ENCODE peak calls at places on chromosome 11, in eight cellular contexts. One of them, this sample, is unnamed.

GRCh38 chr11:48900131-48900800 is 83.4 kb downstream of the TRIM51G start:
- DNase-seq in NCI-H2107: no peak
- DNase-seq in transverse colon: no peak
- DNase-seq in stimulated activated CD4-positive, alpha-beta T cell treated with anti-CD3 and anti-CD28 coated beads, Interleukin-1b, Interleukin-23, amount 100 ng/mL, for 1 hour: no peak
- DNase-seq in NCI-H460: no peak
- DNase-seq in NCI-H1105: no peak
- DNase-seq in activated CD4-positive, alpha-beta T cell treated with anti-CD3 and anti-CD28 coated beads, Interleukin-2, amount 10 ng/mL, durations not matched to agents 7 days and 5 days: no peak
- DNase-seq in cardiac fibroblast: no peak
- DNase-seq in this sample: no peak

GRCh38 chr11:101920992-101921391 is 4.7 kb upstream of the ANGPTL5 start:
- DNase-seq in NCI-H2107: no peak
- DNase-seq in transverse colon: no peak
- DNase-seq in stimulated activated CD4-positive, alpha-beta T cell treated with anti-CD3 and anti-CD28 coated beads, Interleukin-1b, Interleukin-23, amount 100 ng/mL, for 1 hour: no peak
- DNase-seq in NCI-H460: no peak
- DNase-seq in NCI-H1105: no peak
- DNase-seq in activated CD4-positive, alpha-beta T cell treated with anti-CD3 and anti-CD28 coated beads, Interleukin-2, amount 10 ng/mL, durations not matched to agents 7 days and 5 days: no peak
- DNase-seq in cardiac fibroblast: no peak
- DNase-seq in this sample: no peak

GRCh38 chr11:121418625-121419114 is 33.4 kb upstream of the SORL1 start:
- DNase-seq in NCI-H2107: no peak
- DNase-seq in transverse colon: peak
- DNase-seq in stimulated activated CD4-positive, alpha-beta T cell treated with anti-CD3 and anti-CD28 coated beads, Interleukin-1b, Interleukin-23, amount 100 ng/mL, for 1 hour: no peak
- DNase-seq in NCI-H460: no peak
- DNase-seq in NCI-H1105: no peak
- DNase-seq in activated CD4-positive, alpha-beta T cell treated with anti-CD3 and anti-CD28 coated beads, Interleukin-2, amount 10 ng/mL, durations not matched to agents 7 days and 5 days: peak
- DNase-seq in cardiac fibroblast: no peak
- DNase-seq in this sample: no peak

GRCh38 chr11:1826552-1827094 is 8.2 kb upstream of the SYT8 start:
- DNase-seq in NCI-H2107: no peak
- DNase-seq in transverse colon: peak
- DNase-seq in stimulated activated CD4-positive, alpha-beta T cell treated with anti-CD3 and anti-CD28 coated beads, Interleukin-1b, Interleukin-23, amount 100 ng/mL, for 1 hour: no peak
- DNase-seq in NCI-H460: peak
- DNase-seq in NCI-H1105: no peak
- DNase-seq in activated CD4-positive, alpha-beta T cell treated with anti-CD3 and anti-CD28 coated beads, Interleukin-2, amount 10 ng/mL, durations not matched to agents 7 days and 5 days: no peak
- DNase-seq in cardiac fibroblast: peak
- DNase-seq in this sample: no peak

GRCh38 chr11:60370252-60370810 is 8.0 kb upstream of the MS4A7 start:
- DNase-seq in NCI-H2107: no peak
- DNase-seq in transverse colon: no peak
- DNase-seq in stimulated activated CD4-positive, alpha-beta T cell treated with anti-CD3 and anti-CD28 coated beads, Interleukin-1b, Interleukin-23, amount 100 ng/mL, for 1 hour: no peak
- DNase-seq in NCI-H460: no peak
- DNase-seq in NCI-H1105: no peak
- DNase-seq in activated CD4-positive, alpha-beta T cell treated with anti-CD3 and anti-CD28 coated beads, Interleukin-2, amount 10 ng/mL, durations not matched to agents 7 days and 5 days: no peak
- DNase-seq in cardiac fibroblast: peak
- DNase-seq in this sample: no peak

GRCh38 chr11:129613076-129613475 is 202.6 kb upstream of the TMEM45B start:
- DNase-seq in NCI-H2107: no peak
- DNase-seq in transverse colon: no peak
- DNase-seq in stimulated activated CD4-positive, alpha-beta T cell treated with anti-CD3 and anti-CD28 coated beads, Interleukin-1b, Interleukin-23, amount 100 ng/mL, for 1 hour: no peak
- DNase-seq in NCI-H460: no peak
- DNase-seq in NCI-H1105: no peak
- DNase-seq in activated CD4-positive, alpha-beta T cell treated with anti-CD3 and anti-CD28 coated beads, Interleukin-2, amount 10 ng/mL, durations not matched to agents 7 days and 5 days: no peak
- DNase-seq in cardiac fibroblast: no peak
- DNase-seq in this sample: no peak

GRCh38 chr11:66734215-66734614 is 5.2 kb upstream of the SPTBN2 start:
- DNase-seq in NCI-H2107: no peak
- DNase-seq in transverse colon: no peak
- DNase-seq in stimulated activated CD4-positive, alpha-beta T cell treated with anti-CD3 and anti-CD28 coated beads, Interleukin-1b, Interleukin-23, amount 100 ng/mL, for 1 hour: no peak
- DNase-seq in NCI-H460: no peak
- DNase-seq in NCI-H1105: no peak
- DNase-seq in activated CD4-positive, alpha-beta T cell treated with anti-CD3 and anti-CD28 coated beads, Interleukin-2, amount 10 ng/mL, durations not matched to agents 7 days and 5 days: no peak
- DNase-seq in cardiac fibroblast: no peak
- DNase-seq in this sample: no peak

GRCh38 chr11:19101803-19102520 is 15.0 kb upstream of the ZDHHC13 start:
- DNase-seq in NCI-H2107: peak
- DNase-seq in transverse colon: no peak
- DNase-seq in stimulated activated CD4-positive, alpha-beta T cell treated with anti-CD3 and anti-CD28 coated beads, Interleukin-1b, Interleukin-23, amount 100 ng/mL, for 1 hour: no peak
- DNase-seq in NCI-H460: no peak
- DNase-seq in NCI-H1105: peak
- DNase-seq in activated CD4-positive, alpha-beta T cell treated with anti-CD3 and anti-CD28 coated beads, Interleukin-2, amount 10 ng/mL, durations not matched to agents 7 days and 5 days: no peak
- DNase-seq in cardiac fibroblast: no peak
- DNase-seq in this sample: no peak

GRCh38 chr11:9675691-9676090 is 11.8 kb downstream of the SWAP70 start:
- DNase-seq in NCI-H2107: no peak
- DNase-seq in transverse colon: no peak
- DNase-seq in stimulated activated CD4-positive, alpha-beta T cell treated with anti-CD3 and anti-CD28 coated beads, Interleukin-1b, Interleukin-23, amount 100 ng/mL, for 1 hour: no peak
- DNase-seq in NCI-H460: no peak
- DNase-seq in NCI-H1105: no peak
- DNase-seq in activated CD4-positive, alpha-beta T cell treated with anti-CD3 and anti-CD28 coated beads, Interleukin-2, amount 10 ng/mL, durations not matched to agents 7 days and 5 days: no peak
- DNase-seq in cardiac fibroblast: no peak
- DNase-seq in this sample: no peak

GRCh38 chr11:35305670-35306382 is 113.5 kb downstream of the SLC1A2 start:
- DNase-seq in NCI-H2107: no peak
- DNase-seq in transverse colon: peak
- DNase-seq in stimulated activated CD4-positive, alpha-beta T cell treated with anti-CD3 and anti-CD28 coated beads, Interleukin-1b, Interleukin-23, amount 100 ng/mL, for 1 hour: no peak
- DNase-seq in NCI-H460: no peak
- DNase-seq in NCI-H1105: peak
- DNase-seq in activated CD4-positive, alpha-beta T cell treated with anti-CD3 and anti-CD28 coated beads, Interleukin-2, amount 10 ng/mL, durations not matched to agents 7 days and 5 days: peak
- DNase-seq in cardiac fibroblast: peak
- DNase-seq in this sample: no peak

GRCh38 chr11:63920870-63921417 is 4.0 kb upstream of the RCOR2 start:
- DNase-seq in NCI-H2107: no peak
- DNase-seq in transverse colon: peak
- DNase-seq in stimulated activated CD4-positive, alpha-beta T cell treated with anti-CD3 and anti-CD28 coated beads, Interleukin-1b, Interleukin-23, amount 100 ng/mL, for 1 hour: no peak
- DNase-seq in NCI-H460: no peak
- DNase-seq in NCI-H1105: no peak
- DNase-seq in activated CD4-positive, alpha-beta T cell treated with anti-CD3 and anti-CD28 coated beads, Interleukin-2, amount 10 ng/mL, durations not matched to agents 7 days and 5 days: peak
- DNase-seq in cardiac fibroblast: no peak
- DNase-seq in this sample: no peak

GRCh38 chr11:72300268-72300667 is 56.3 kb upstream of the PHOX2A start:
- DNase-seq in NCI-H2107: no peak
- DNase-seq in transverse colon: no peak
- DNase-seq in stimulated activated CD4-positive, alpha-beta T cell treated with anti-CD3 and anti-CD28 coated beads, Interleukin-1b, Interleukin-23, amount 100 ng/mL, for 1 hour: no peak
- DNase-seq in NCI-H460: no peak
- DNase-seq in NCI-H1105: no peak
- DNase-seq in activated CD4-positive, alpha-beta T cell treated with anti-CD3 and anti-CD28 coated beads, Interleukin-2, amount 10 ng/mL, durations not matched to agents 7 days and 5 days: no peak
- DNase-seq in cardiac fibroblast: no peak
- DNase-seq in this sample: no peak

GRCh38 chr11:34411786-34412185 is 26.9 kb upstream of the CAT start:
- DNase-seq in NCI-H2107: no peak
- DNase-seq in transverse colon: no peak
- DNase-seq in stimulated activated CD4-positive, alpha-beta T cell treated with anti-CD3 and anti-CD28 coated beads, Interleukin-1b, Interleukin-23, amount 100 ng/mL, for 1 hour: no peak
- DNase-seq in NCI-H460: no peak
- DNase-seq in NCI-H1105: no peak
- DNase-seq in activated CD4-positive, alpha-beta T cell treated with anti-CD3 and anti-CD28 coated beads, Interleukin-2, amount 10 ng/mL, durations not matched to agents 7 days and 5 days: no peak
- DNase-seq in cardiac fibroblast: no peak
- DNase-seq in this sample: no peak

GRCh38 chr11:72278911-72279310 is 34.9 kb upstream of the PHOX2A start:
- DNase-seq in NCI-H2107: no peak
- DNase-seq in transverse colon: no peak
- DNase-seq in stimulated activated CD4-positive, alpha-beta T cell treated with anti-CD3 and anti-CD28 coated beads, Interleukin-1b, Interleukin-23, amount 100 ng/mL, for 1 hour: no peak
- DNase-seq in NCI-H460: no peak
- DNase-seq in NCI-H1105: no peak
- DNase-seq in activated CD4-positive, alpha-beta T cell treated with anti-CD3 and anti-CD28 coated beads, Interleukin-2, amount 10 ng/mL, durations not matched to agents 7 days and 5 days: no peak
- DNase-seq in cardiac fibroblast: peak
- DNase-seq in this sample: no peak

GRCh38 chr11:30346068-30346688 is 23.3 kb downstream of the ARL14EP start:
- DNase-seq in NCI-H2107: peak
- DNase-seq in transverse colon: no peak
- DNase-seq in stimulated activated CD4-positive, alpha-beta T cell treated with anti-CD3 and anti-CD28 coated beads, Interleukin-1b, Interleukin-23, amount 100 ng/mL, for 1 hour: no peak
- DNase-seq in NCI-H460: peak
- DNase-seq in NCI-H1105: peak
- DNase-seq in activated CD4-positive, alpha-beta T cell treated with anti-CD3 and anti-CD28 coated beads, Interleukin-2, amount 10 ng/mL, durations not matched to agents 7 days and 5 days: peak
- DNase-seq in cardiac fibroblast: peak
- DNase-seq in this sample: peak

GRCh38 chr11:47233989-47234668 is 14.5 kb downstream of the ACP2 start:
- DNase-seq in NCI-H2107: no peak
- DNase-seq in transverse colon: peak
- DNase-seq in stimulated activated CD4-positive, alpha-beta T cell treated with anti-CD3 and anti-CD28 coated beads, Interleukin-1b, Interleukin-23, amount 100 ng/mL, for 1 hour: no peak
- DNase-seq in NCI-H460: peak
- DNase-seq in NCI-H1105: peak
- DNase-seq in activated CD4-positive, alpha-beta T cell treated with anti-CD3 and anti-CD28 coated beads, Interleukin-2, amount 10 ng/mL, durations not matched to agents 7 days and 5 days: peak
- DNase-seq in cardiac fibroblast: peak
- DNase-seq in this sample: no peak

GRCh38 chr11:96969251-96969650 is 579.4 kb downstream of the JRKL start:
- DNase-seq in NCI-H2107: no peak
- DNase-seq in transverse colon: no peak
- DNase-seq in stimulated activated CD4-positive, alpha-beta T cell treated with anti-CD3 and anti-CD28 coated beads, Interleukin-1b, Interleukin-23, amount 100 ng/mL, for 1 hour: no peak
- DNase-seq in NCI-H460: no peak
- DNase-seq in NCI-H1105: no peak
- DNase-seq in activated CD4-positive, alpha-beta T cell treated with anti-CD3 and anti-CD28 coated beads, Interleukin-2, amount 10 ng/mL, durations not matched to agents 7 days and 5 days: no peak
- DNase-seq in cardiac fibroblast: peak
- DNase-seq in this sample: no peak

GRCh38 chr11:34481307-34481706 is 32.3 kb downstream of the ELF5 start:
- DNase-seq in NCI-H2107: no peak
- DNase-seq in transverse colon: no peak
- DNase-seq in stimulated activated CD4-positive, alpha-beta T cell treated with anti-CD3 and anti-CD28 coated beads, Interleukin-1b, Interleukin-23, amount 100 ng/mL, for 1 hour: no peak
- DNase-seq in NCI-H460: no peak
- DNase-seq in NCI-H1105: no peak
- DNase-seq in activated CD4-positive, alpha-beta T cell treated with anti-CD3 and anti-CD28 coated beads, Interleukin-2, amount 10 ng/mL, durations not matched to agents 7 days and 5 days: no peak
- DNase-seq in cardiac fibroblast: no peak
- DNase-seq in this sample: no peak

GRCh38 chr11:76669901-76670474 is 559 bp downstream of the LRRC32 start:
- DNase-seq in NCI-H2107: no peak
- DNase-seq in transverse colon: no peak
- DNase-seq in stimulated activated CD4-positive, alpha-beta T cell treated with anti-CD3 and anti-CD28 coated beads, Interleukin-1b, Interleukin-23, amount 100 ng/mL, for 1 hour: no peak
- DNase-seq in NCI-H460: no peak
- DNase-seq in NCI-H1105: no peak
- DNase-seq in activated CD4-positive, alpha-beta T cell treated with anti-CD3 and anti-CD28 coated beads, Interleukin-2, amount 10 ng/mL, durations not matched to agents 7 days and 5 days: no peak
- DNase-seq in cardiac fibroblast: peak
- DNase-seq in this sample: no peak

GRCh38 chr11:111910637-111911562 is 670 bp downstream of the CRYAB start:
- DNase-seq in NCI-H2107: no peak
- DNase-seq in transverse colon: no peak
- DNase-seq in stimulated activated CD4-positive, alpha-beta T cell treated with anti-CD3 and anti-CD28 coated beads, Interleukin-1b, Interleukin-23, amount 100 ng/mL, for 1 hour: no peak
- DNase-seq in NCI-H460: no peak
- DNase-seq in NCI-H1105: no peak
- DNase-seq in activated CD4-positive, alpha-beta T cell treated with anti-CD3 and anti-CD28 coated beads, Interleukin-2, amount 10 ng/mL, durations not matched to agents 7 days and 5 days: no peak
- DNase-seq in cardiac fibroblast: no peak
- DNase-seq in this sample: no peak

GRCh38 chr11:31772412-31772811 is 38.7 kb downstream of the PAX6 start:
- DNase-seq in NCI-H2107: no peak
- DNase-seq in transverse colon: no peak
- DNase-seq in stimulated activated CD4-positive, alpha-beta T cell treated with anti-CD3 and anti-CD28 coated beads, Interleukin-1b, Interleukin-23, amount 100 ng/mL, for 1 hour: no peak
- DNase-seq in NCI-H460: no peak
- DNase-seq in NCI-H1105: no peak
- DNase-seq in activated CD4-positive, alpha-beta T cell treated with anti-CD3 and anti-CD28 coated beads, Interleukin-2, amount 10 ng/mL, durations not matched to agents 7 days and 5 days: no peak
- DNase-seq in cardiac fibroblast: no peak
- DNase-seq in this sample: no peak

GRCh38 chr11:2761131-2762030 is 61.6 kb upstream of the KCNQ1OT1 start:
- DNase-seq in NCI-H2107: no peak
- DNase-seq in transverse colon: peak
- DNase-seq in stimulated activated CD4-positive, alpha-beta T cell treated with anti-CD3 and anti-CD28 coated beads, Interleukin-1b, Interleukin-23, amount 100 ng/mL, for 1 hour: no peak
- DNase-seq in NCI-H460: no peak
- DNase-seq in NCI-H1105: no peak
- DNase-seq in activated CD4-positive, alpha-beta T cell treated with anti-CD3 and anti-CD28 coated beads, Interleukin-2, amount 10 ng/mL, durations not matched to agents 7 days and 5 days: no peak
- DNase-seq in cardiac fibroblast: no peak
- DNase-seq in this sample: no peak

GRCh38 chr11:121587182-121587581 is 134.4 kb upstream of the SORL1-AS1 start:
- DNase-seq in NCI-H2107: no peak
- DNase-seq in transverse colon: peak
- DNase-seq in stimulated activated CD4-positive, alpha-beta T cell treated with anti-CD3 and anti-CD28 coated beads, Interleukin-1b, Interleukin-23, amount 100 ng/mL, for 1 hour: no peak
- DNase-seq in NCI-H460: no peak
- DNase-seq in NCI-H1105: no peak
- DNase-seq in activated CD4-positive, alpha-beta T cell treated with anti-CD3 and anti-CD28 coated beads, Interleukin-2, amount 10 ng/mL, durations not matched to agents 7 days and 5 days: no peak
- DNase-seq in cardiac fibroblast: no peak
- DNase-seq in this sample: no peak

GRCh38 chr11:77125191-77125590 is 2.9 kb upstream of the MYO7A start:
- DNase-seq in NCI-H2107: no peak
- DNase-seq in transverse colon: no peak
- DNase-seq in stimulated activated CD4-positive, alpha-beta T cell treated with anti-CD3 and anti-CD28 coated beads, Interleukin-1b, Interleukin-23, amount 100 ng/mL, for 1 hour: no peak
- DNase-seq in NCI-H460: no peak
- DNase-seq in NCI-H1105: no peak
- DNase-seq in activated CD4-positive, alpha-beta T cell treated with anti-CD3 and anti-CD28 coated beads, Interleukin-2, amount 10 ng/mL, durations not matched to agents 7 days and 5 days: no peak
- DNase-seq in cardiac fibroblast: no peak
- DNase-seq in this sample: no peak

GRCh38 chr11:68690671-68691401 is 6.5 kb downstream of the GAL start:
- DNase-seq in NCI-H2107: no peak
- DNase-seq in transverse colon: no peak
- DNase-seq in stimulated activated CD4-positive, alpha-beta T cell treated with anti-CD3 and anti-CD28 coated beads, Interleukin-1b, Interleukin-23, amount 100 ng/mL, for 1 hour: no peak
- DNase-seq in NCI-H460: no peak
- DNase-seq in NCI-H1105: no peak
- DNase-seq in activated CD4-positive, alpha-beta T cell treated with anti-CD3 and anti-CD28 coated beads, Interleukin-2, amount 10 ng/mL, durations not matched to agents 7 days and 5 days: peak
- DNase-seq in cardiac fibroblast: no peak
- DNase-seq in this sample: no peak

GRCh38 chr11:65454696-65455456 is 32.3 kb downstream of the NEAT1 start:
- DNase-seq in NCI-H2107: peak
- DNase-seq in transverse colon: peak
- DNase-seq in stimulated activated CD4-positive, alpha-beta T cell treated with anti-CD3 and anti-CD28 coated beads, Interleukin-1b, Interleukin-23, amount 100 ng/mL, for 1 hour: peak
- DNase-seq in NCI-H460: peak
- DNase-seq in NCI-H1105: peak
- DNase-seq in activated CD4-positive, alpha-beta T cell treated with anti-CD3 and anti-CD28 coated beads, Interleukin-2, amount 10 ng/mL, durations not matched to agents 7 days and 5 days: peak
- DNase-seq in cardiac fibroblast: peak
- DNase-seq in this sample: no peak

GRCh38 chr11:124971810-124972209 is 17.8 kb downstream of the CCDC15 start:
- DNase-seq in NCI-H2107: no peak
- DNase-seq in transverse colon: no peak
- DNase-seq in stimulated activated CD4-positive, alpha-beta T cell treated with anti-CD3 and anti-CD28 coated beads, Interleukin-1b, Interleukin-23, amount 100 ng/mL, for 1 hour: no peak
- DNase-seq in NCI-H460: no peak
- DNase-seq in NCI-H1105: no peak
- DNase-seq in activated CD4-positive, alpha-beta T cell treated with anti-CD3 and anti-CD28 coated beads, Interleukin-2, amount 10 ng/mL, durations not matched to agents 7 days and 5 days: no peak
- DNase-seq in cardiac fibroblast: no peak
- DNase-seq in this sample: no peak

GRCh38 chr11:61334434-61335354 is 1.7 kb downstream of the TKFC start:
- DNase-seq in NCI-H2107: no peak
- DNase-seq in transverse colon: no peak
- DNase-seq in stimulated activated CD4-positive, alpha-beta T cell treated with anti-CD3 and anti-CD28 coated beads, Interleukin-1b, Interleukin-23, amount 100 ng/mL, for 1 hour: no peak
- DNase-seq in NCI-H460: no peak
- DNase-seq in NCI-H1105: no peak
- DNase-seq in activated CD4-positive, alpha-beta T cell treated with anti-CD3 and anti-CD28 coated beads, Interleukin-2, amount 10 ng/mL, durations not matched to agents 7 days and 5 days: no peak
- DNase-seq in cardiac fibroblast: peak
- DNase-seq in this sample: no peak

GRCh38 chr11:108838102-108838803 is 173.4 kb downstream of the DDX10 start:
- DNase-seq in NCI-H2107: no peak
- DNase-seq in transverse colon: no peak
- DNase-seq in stimulated activated CD4-positive, alpha-beta T cell treated with anti-CD3 and anti-CD28 coated beads, Interleukin-1b, Interleukin-23, amount 100 ng/mL, for 1 hour: no peak
- DNase-seq in NCI-H460: no peak
- DNase-seq in NCI-H1105: no peak
- DNase-seq in activated CD4-positive, alpha-beta T cell treated with anti-CD3 and anti-CD28 coated beads, Interleukin-2, amount 10 ng/mL, durations not matched to agents 7 days and 5 days: no peak
- DNase-seq in cardiac fibroblast: no peak
- DNase-seq in this sample: no peak

This sample was measured in NCI-H1048.